ENCODE peak calls at places on chromosomes 11 and 22, in five cellular contexts. O, X, Q, S and T are unnamed samples.
A peak's percentile ranks its signal among the peaks of the same experiment; 100 is the strongest.

GRCh38 chr22:25403752-25404471 is 160.6 kb upstream of the GRK3 start:
- DNase-seq in O (peak; percentile 62), X (no peak), Q (peak; percentile 46), S (no peak), T (peak; percentile 28)

GRCh38 chr11:35267504-35267903 is 128.5 kb downstream of the CD44 start:
- DNase-seq in O (no peak), X (no peak), Q (no peak), S (no peak), T (no peak)

GRCh38 chr11:18457435-18457834 is 1.8 kb downstream of the LDHAL6A start:
- DNase-seq in O (no peak), X (no peak), Q (no peak), S (no peak), T (no peak)

GRCh38 chr11:5928269-5928668 is 13.8 kb upstream of the OR56A3 start:
- DNase-seq in O (no peak), X (no peak), Q (no peak), S (no peak), T (no peak)

GRCh38 chr11:73196576-73196975 is 21.5 kb upstream of the P2RY2 start:
- DNase-seq in O (no peak), X (no peak), Q (no peak), S (no peak), T (no peak)

GRCh38 chr11:83349371-83349770 is 63.2 kb upstream of the CCDC90B start:
- DNase-seq in O (no peak), X (no peak), Q (no peak), S (no peak), T (no peak)

GRCh38 chr11:35943294-35943693 is 568 bp upstream of the LDLRAD3 start:
- DNase-seq in O (no peak), X (no peak), Q (no peak), S (no peak), T (no peak)

GRCh38 chr11:16806791-16807190 is 68.3 kb downstream of the C11orf58 start:
- DNase-seq in O (no peak), X (no peak), Q (no peak), S (no peak), T (no peak)

GRCh38 chr11:17432041-17432440 is 43.6 kb upstream of the KCNJ11 start:
- DNase-seq in O (no peak), X (no peak), Q (no peak), S (no peak), T (no peak)

GRCh38 chr11:65897020-65897471 is 3.1 kb downstream of the FOSL1 start:
- DNase-seq in O (no peak), X (no peak), Q (no peak), S (no peak), T (no peak)

GRCh38 chr11:134857035-134857434 is 445.0 kb upstream of the B3GAT1 start:
- DNase-seq in O (no peak), X (no peak), Q (no peak), S (no peak), T (no peak)

GRCh38 chr11:77557553-77557952 is 32.2 kb upstream of the AQP11 start:
- DNase-seq in O (peak; percentile 65), X (no peak), Q (no peak), S (no peak), T (no peak)

GRCh38 chr22:47884775-47885174 is 1122.3 kb downstream of the TBC1D22A start:
- DNase-seq in O (no peak), X (no peak), Q (no peak), S (no peak), T (no peak)

GRCh38 chr11:7251836-7252682 is at the start of gene SYT9:
- DNase-seq in O (peak; percentile 93), X (peak; percentile 76), Q (peak; percentile 50), S (peak; percentile 62), T (peak; percentile 87)

DNA sequence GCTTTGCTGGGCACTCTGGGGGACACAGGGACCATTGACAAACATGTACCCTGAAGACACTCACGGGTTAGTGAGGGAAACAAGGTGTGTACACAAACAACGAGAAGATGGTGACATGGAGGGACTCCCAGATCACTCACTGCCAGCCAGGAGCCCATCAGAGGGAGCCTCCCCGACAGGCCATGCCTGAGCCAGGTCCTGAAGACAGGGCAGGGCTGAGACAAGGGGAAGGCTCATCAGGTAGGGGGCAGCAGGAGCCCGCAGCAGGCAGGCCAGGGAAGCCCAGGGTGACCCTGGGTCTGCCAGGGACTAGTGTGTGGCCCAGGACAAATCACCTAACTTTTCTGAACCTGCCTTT is 127.9 kb downstream of the BUD13 start:
- DNase-seq in O (peak; percentile 26), X (no peak), Q (no peak), S (no peak), T (no peak)
- TF ChIP-seq CTCF in O (peak; percentile 35), X (no peak), Q (no peak), S (no peak), T (no peak)

DNA sequence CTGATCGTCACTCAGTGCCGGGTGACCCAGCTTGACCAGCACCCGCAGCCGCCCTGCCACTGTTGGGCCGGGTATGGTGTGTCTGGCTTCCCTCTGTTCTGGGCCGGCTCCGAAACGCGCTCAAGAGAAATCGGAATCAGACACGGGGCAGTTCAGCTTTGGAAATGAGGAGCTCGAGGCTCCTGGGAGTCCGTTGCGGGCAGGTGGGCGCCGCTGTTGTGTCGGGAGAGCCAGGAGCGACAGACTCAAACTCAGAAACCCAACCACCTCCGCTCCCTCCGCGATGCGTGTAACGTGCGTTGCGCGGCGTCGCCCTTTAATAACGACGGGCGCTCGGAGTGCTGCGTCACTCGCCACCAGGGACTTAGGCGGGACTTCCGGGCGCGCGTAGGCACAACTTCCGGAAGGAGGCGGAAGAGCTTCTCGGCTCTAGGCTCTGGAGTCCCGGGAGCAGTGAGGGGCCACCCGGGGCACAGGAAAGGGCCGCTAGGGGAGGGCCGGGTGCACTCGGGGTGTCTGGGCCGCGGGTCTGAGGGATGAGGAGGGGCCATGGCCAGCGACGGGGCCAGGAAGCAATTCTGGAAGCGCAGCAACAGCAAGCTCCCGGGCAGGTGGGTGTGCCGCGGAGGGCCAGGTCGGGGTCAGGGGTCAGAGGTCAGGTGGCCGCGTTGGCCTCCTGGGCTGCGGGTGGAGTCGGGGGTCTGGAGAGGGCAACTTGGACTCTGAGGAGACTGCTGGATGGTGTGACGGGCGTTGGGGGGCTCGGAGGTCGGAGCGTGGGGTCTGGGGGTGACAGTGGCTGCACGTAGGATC is at the start of gene TBC1D22A:
- DNase-seq in O (peak; percentile 97), X (peak; percentile 94), Q (peak; percentile 95), S (peak; percentile 96), T (peak; percentile 93)
- TF ChIP-seq CTCF in O (no peak), X (no peak), Q (no peak), S (no peak), T (no peak)

GRCh38 chr11:74487875-74488274 is 5.6 kb downstream of the LIPT2 start:
- DNase-seq in O (peak; percentile 21), X (no peak), Q (no peak), S (no peak), T (no peak)
- TF ChIP-seq CTCF in O (peak; percentile 26), X (peak; percentile 44), Q (no peak), S (no peak), T (no peak)

DNA sequence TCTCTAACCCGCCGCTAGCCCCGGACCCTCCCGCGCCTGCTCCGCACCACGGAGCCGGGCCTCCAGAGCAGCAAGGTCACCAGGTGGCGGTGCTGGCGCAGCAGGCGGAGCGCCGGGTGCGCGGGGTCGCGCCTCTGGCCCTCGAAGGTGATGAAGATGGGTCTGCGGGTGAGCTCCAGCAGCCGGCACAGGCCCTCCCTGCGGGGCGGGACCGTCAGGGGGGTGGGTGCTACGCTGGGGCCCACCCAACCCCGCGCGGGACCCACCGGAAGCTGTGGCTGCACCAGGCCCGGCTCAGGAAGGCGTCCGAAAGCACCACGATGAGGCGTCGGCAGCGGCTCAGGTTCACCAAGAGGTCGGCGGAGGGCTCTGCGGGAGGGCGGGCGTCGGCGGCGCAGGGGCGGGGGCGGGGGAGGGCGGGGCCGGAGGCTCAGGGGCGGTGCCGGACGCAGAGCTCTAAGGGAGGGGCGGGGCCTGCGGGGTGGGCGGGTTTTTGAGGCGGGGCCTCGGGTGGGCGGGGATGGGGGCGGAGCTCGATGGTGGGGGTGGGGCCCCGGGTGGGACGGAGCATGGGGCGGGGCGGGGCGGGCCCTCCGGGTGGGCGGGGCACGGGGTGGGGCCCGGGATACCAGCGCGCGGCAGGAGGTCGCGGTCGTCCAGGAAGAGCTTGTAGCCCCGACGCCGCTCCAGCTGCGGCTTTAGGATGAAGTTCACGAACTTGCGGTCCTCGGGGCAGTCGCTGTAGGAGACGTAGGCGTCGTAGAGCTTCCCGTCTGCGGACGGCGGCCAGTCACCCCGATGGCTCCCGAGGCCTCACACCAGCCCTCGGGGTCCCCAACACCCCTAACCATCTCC is 7.8 kb downstream of the SIGIRR start:
- DNase-seq in O (peak; percentile 90), X (no peak), Q (peak; percentile 95), S (peak; percentile 92), T (peak; percentile 79)
- TF ChIP-seq CTCF in O (no peak), X (no peak), Q (peak; percentile 39), S (no peak), T (no peak)

DNA sequence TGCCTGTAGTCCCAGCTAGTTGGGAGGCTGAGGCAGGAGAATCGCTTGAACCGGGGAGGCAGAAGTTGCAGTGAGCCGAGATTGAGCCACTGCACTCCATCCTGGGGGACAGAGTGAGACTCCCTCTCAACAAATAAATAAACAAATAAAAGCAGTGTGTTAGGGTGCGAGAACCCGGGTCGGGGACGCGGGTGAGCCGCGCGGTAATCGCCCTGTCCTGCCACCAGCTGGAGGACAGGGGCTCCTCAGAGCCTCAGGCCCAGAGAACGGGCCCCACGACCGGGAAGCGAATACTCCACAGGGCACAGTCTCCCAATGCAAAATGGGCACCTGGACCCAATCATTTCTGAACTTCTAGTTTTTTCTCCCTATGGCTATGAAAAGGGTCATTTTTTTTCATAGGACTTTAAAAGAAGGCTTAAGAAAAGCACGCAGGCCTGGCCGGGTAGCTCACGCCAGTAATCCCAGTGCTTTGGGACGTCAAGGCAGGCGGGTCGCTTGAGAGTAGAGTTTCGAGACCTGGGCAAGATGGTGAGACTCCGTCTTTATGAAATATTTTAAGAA is 744 bp upstream of the MCM5 start:
- DNase-seq in O (no peak), X (no peak), Q (no peak), S (no peak), T (no peak)
- TF ChIP-seq CTCF in O (no peak), X (no peak), Q (no peak), S (no peak), T (no peak)

GRCh38 chr11:30245621-30246020 is 14.8 kb downstream of the FSHB start:
- DNase-seq in O (no peak), X (no peak), Q (no peak), S (no peak), T (no peak)
- TF ChIP-seq CTCF in O (no peak), X (no peak), Q (no peak), S (no peak), T (no peak)